ENCODE peak calls at places on chromosomes 11 and 22, in ten cellular contexts. I is T-helper 2 cell; W is stimulated activated CD4-positive, alpha-beta T cell treated with anti-CD3 and anti-CD28 coated beads, TNF-alpha, amount 100 ng/mL, for 4 hours; R is stimulated activated CD8-positive, alpha-beta memory T cell treated with anti-CD3 and anti-CD28 coated beads, Interleukin-2, amount 100 ng/mL, for 1 hour; D is NCI-H1092 treated with DMSO at 0.1 percent for 48 hours; Y is ELF-1; J is GM04504; T is fibroblast of pulmonary artery; Z is AG20443; N is iPS-NIHi11. L is an unnamed sample.

GRCh38 chr11:112806876-112807275 is 154.3 kb upstream of the NCAM1 start:
- DNase-seq in N (no peak), T (no peak), W (no peak), J (no peak), D (peak), Y (no peak), I (no peak), R (no peak), Z (no peak), L (no peak)

GRCh38 chr22:36510966-36511881 is 4.4 kb upstream of the FOXRED2 start:
- DNase-seq in J (no peak), I (peak), R (no peak), Z (peak), Y (peak), T (peak), N (peak), W (no peak), D (peak), L (no peak)

GRCh38 chr11:56932572-56933235 is 56.0 kb upstream of the OR5AK2 start:
- DNase-seq in D (no peak), W (no peak), Z (peak), Y (no peak), T (peak), R (no peak), J (peak), N (no peak), I (no peak), L (peak)

GRCh38 chr11:36149538-36150242 is 139.5 kb downstream of the COMMD9 start:
- DNase-seq in I (peak), Y (peak), W (no peak), R (no peak), T (peak), N (peak), D (peak), J (peak), Z (peak), L (peak)

GRCh38 chr11:34426766-34427170 is 12.0 kb upstream of the CAT start:
- DNase-seq in Y (no peak), I (no peak), Z (peak), J (peak), D (no peak), T (no peak), R (no peak), N (no peak), W (no peak), L (peak)

GRCh38 chr11:45994421-45995341 is 72.2 kb downstream of the LARGE2 start:
- DNase-seq in N (peak), R (no peak), W (no peak), Z (no peak), J (no peak), T (peak), I (peak), D (no peak), Y (peak), L (no peak)

GRCh38 chr11:76629853-76630599 is 40.5 kb downstream of the LRRC32 start:
- DNase-seq in W (no peak), R (no peak), Y (peak), J (no peak), D (no peak), I (no peak), N (no peak), T (peak), Z (peak), L (no peak)

GRCh38 chr11:121068787-121069186 is 32.3 kb upstream of the TECTA start:
- DNase-seq in R (no peak), J (no peak), Y (no peak), W (no peak), I (no peak), Z (no peak), T (no peak), D (no peak), N (no peak), L (no peak)

GRCh38 chr11:134880788-134881187 is 468.7 kb upstream of the B3GAT1 start:
- DNase-seq in R (no peak), J (no peak), Y (no peak), Z (no peak), W (no peak), T (no peak), N (no peak), I (no peak), D (no peak), L (no peak)

GRCh38 chr11:111631034-111631665 is 28.9 kb downstream of the SIK2 start:
- DNase-seq in W (no peak), R (no peak), J (no peak), T (no peak), N (no peak), Z (no peak), D (no peak), Y (no peak), I (no peak), L (no peak)

GRCh38 chr22:49197500-49197899 is 630.2 kb downstream of the BRD1 start:
- DNase-seq in N (peak), I (no peak), R (no peak), Y (peak), Z (no peak), W (no peak), D (no peak), J (no peak), T (no peak), L (no peak)

GRCh38 chr11:34859496-34859895 is 56.7 kb downstream of the APIP start:
- DNase-seq in R (no peak), T (no peak), I (no peak), N (no peak), D (no peak), Z (no peak), W (no peak), Y (no peak), J (no peak), L (no peak)

GRCh38 chr22:27560781-27561180 is 240.8 kb downstream of the MN1 start:
- DNase-seq in W (no peak), Z (no peak), I (no peak), R (no peak), D (no peak), J (no peak), T (no peak), N (no peak), Y (no peak), L (no peak)

GRCh38 chr11:129226207-129226798 is 34.2 kb upstream of the ARHGAP32 start:
- DNase-seq in I (no peak), Z (no peak), J (no peak), Y (no peak), T (no peak), W (no peak), R (no peak), N (no peak), D (no peak), L (no peak)

GRCh38 chr11:78907636-78908035 is 333.0 kb upstream of the NARS2 start:
- DNase-seq in R (no peak), T (no peak), Y (no peak), D (peak), N (no peak), J (no peak), Z (no peak), I (no peak), W (no peak), L (no peak)

GRCh38 chr22:44147821-44148574 is 32.7 kb upstream of the PARVG start:
- DNase-seq in W (no peak), R (no peak), Y (peak), D (no peak), T (no peak), J (peak), I (no peak), Z (no peak), N (peak), L (peak)

GRCh38 chr11:18192988-18193387 is 20.4 kb downstream of the MRGPRX4 start:
- DNase-seq in Z (no peak), J (no peak), T (no peak), N (peak), Y (peak), R (no peak), W (no peak), I (no peak), D (no peak), L (no peak)

GRCh38 chr11:26974068-26974790 is 19.7 kb upstream of the FIBIN start:
- DNase-seq in J (no peak), I (no peak), N (no peak), D (no peak), T (no peak), Y (no peak), Z (peak), W (no peak), R (no peak), L (peak)

GRCh38 chr22:21013742-21014201 is 1.2 kb upstream of the P2RX6 start:
- DNase-seq in J (no peak), D (no peak), R (no peak), N (no peak), I (no peak), Z (no peak), W (no peak), Y (no peak), T (no peak), L (no peak)

L was measured in AG09309.